ENCODE peak calls at places on chromosomes 13 and 19, in ten cellular contexts. Z is transverse colon, V is cardiac fibroblast, P is cardiac muscle cell, O is heart left ventricle, R is uterus, B is IMR-90, H is lower leg skin, T is ascending aorta, U is SK-N-SH. L is an unnamed sample.

GRCh38 chr19:9498183-9498902 is at the start of gene ZNF560:
- DNase-seq in T (no peak), Z (no peak), V (peak), B (peak), U (peak), R (no peak), O (peak), H (no peak), P (peak), L (peak)

GRCh38 chr19:778910-779653 is 18.2 kb upstream of the PTBP1 start:
- DNase-seq in V (peak), B (peak), O (peak), T (peak), U (no peak), P (no peak), Z (peak), H (peak), R (peak), L (peak)

GRCh38 chr13:67023088-67023893 is 206.8 kb downstream of the PCDH9 start:
- DNase-seq in B (peak), R (no peak), T (no peak), H (no peak), U (no peak), V (peak), O (no peak), P (no peak), Z (no peak), L (peak)

GRCh38 chr13:112740502-112741131 is 50.8 kb downstream of the ATP11A start:
- DNase-seq in T (no peak), B (peak), U (no peak), O (peak), P (peak), V (peak), R (peak), H (peak), Z (peak), L (peak)

GRCh38 chr19:49570138-49570856 is 10.1 kb downstream of the NOSIP start:
- DNase-seq in Z (peak), T (peak), P (peak), B (peak), V (peak), O (no peak), H (no peak), R (peak), U (peak), L (peak)

GRCh38 chr13:22665531-22665930 is 515.2 kb upstream of the SGCG start:
- DNase-seq in V (no peak), B (no peak), T (no peak), P (no peak), Z (no peak), U (no peak), H (no peak), R (no peak), O (no peak), L (no peak)

GRCh38 chr13:113787694-113788093 is 28.7 kb downstream of the TMEM255B start:
- DNase-seq in O (no peak), H (no peak), T (no peak), P (no peak), V (no peak), B (no peak), Z (no peak), R (no peak), U (no peak), L (no peak)

GRCh38 chr13:32381539-32381938 is 46.4 kb downstream of the N4BP2L1 start:
- DNase-seq in Z (no peak), P (peak), H (no peak), R (no peak), V (peak), T (no peak), U (peak), B (peak), O (no peak), L (peak)

GRCh38 chr13:77698211-77699058 is 948 bp downstream of the SLAIN1 start:
- DNase-seq in T (peak), P (peak), Z (peak), V (peak), O (peak), H (no peak), B (no peak), R (peak), U (peak), L (no peak)

GRCh38 chr13:109131698-109132257 is 502.4 kb downstream of the MYO16 start:
- DNase-seq in O (no peak), R (no peak), V (peak), H (no peak), P (peak), B (peak), U (no peak), Z (no peak), T (no peak), L (peak)

GRCh38 chr13:35720290-35720689 is 243.8 kb upstream of the MAB21L1 start:
- DNase-seq in Z (no peak), O (no peak), H (no peak), P (no peak), R (no peak), V (no peak), U (no peak), T (no peak), B (no peak), L (no peak)

GRCh38 chr13:113785051-113786010 is 26.3 kb downstream of the TMEM255B start:
- DNase-seq in R (no peak), Z (no peak), B (peak), O (no peak), T (no peak), V (peak), U (no peak), H (no peak), P (no peak), L (peak)

GRCh38 chr13:79775830-79776229 is 294.9 kb downstream of the NDFIP2 start:
- DNase-seq in R (no peak), V (peak), H (no peak), U (no peak), P (peak), Z (peak), B (peak), T (no peak), O (no peak), L (peak)

GRCh38 chr19:1503089-1503924 is 9.5 kb downstream of the ADAMTSL5 start:
- DNase-seq in T (peak), P (peak), O (no peak), R (peak), H (no peak), U (peak), Z (peak), B (peak), V (peak), L (peak)

GRCh38 chr19:1223018-1223855 is 14.6 kb downstream of the CBARP start:
- DNase-seq in P (no peak), O (no peak), B (peak), Z (no peak), R (no peak), U (peak), H (no peak), V (peak), T (no peak), L (peak)

GRCh38 chr19:33063356-33064116 is 1.2 kb downstream of the RHPN2 start:
- DNase-seq in B (peak), R (peak), V (peak), O (no peak), H (peak), U (peak), Z (peak), P (peak), T (no peak), L (peak)

GRCh38 chr19:53977429-53977990 is 13.9 kb upstream of the CACNG6 start:
- DNase-seq in T (peak), U (peak), R (peak), B (peak), P (peak), O (no peak), Z (peak), H (peak), V (peak), L (peak)

GRCh38 chr19:12788682-12789097 is 2.6 kb upstream of the JUNB start:
- DNase-seq in B (peak), P (peak), R (peak), U (peak), T (peak), O (peak), Z (peak), H (peak), V (peak), L (peak)

GRCh38 chr13:51065372-51066090 is 45.5 kb downstream of the C13orf42 start:
- DNase-seq in H (no peak), V (no peak), Z (no peak), T (no peak), O (no peak), U (no peak), R (no peak), B (no peak), P (no peak), L (no peak)

GRCh38 chr13:44620057-44620456 is 43.9 kb upstream of the TSC22D1 start:
- DNase-seq in R (no peak), T (no peak), Z (no peak), O (no peak), H (no peak), V (peak), U (no peak), P (peak), B (peak), L (no peak)

GRCh38 chr13:99380921-99381645 is 73.9 kb upstream of the GPR183 start:
- DNase-seq in R (no peak), O (no peak), V (no peak), P (no peak), T (peak), U (no peak), B (peak), Z (no peak), H (peak), L (no peak)

GRCh38 chr13:113782472-113782871 is 23.4 kb downstream of the TMEM255B start:
- DNase-seq in T (no peak), H (no peak), Z (no peak), B (no peak), P (no peak), O (no peak), V (no peak), R (no peak), U (no peak), L (no peak)

GRCh38 chr13:52845766-52846566 is 2.5 kb downstream of the PCDH8 start:
- DNase-seq in Z (peak), O (peak), T (no peak), V (no peak), H (no peak), R (no peak), U (peak), B (no peak), P (peak), L (no peak)

GRCh38 chr19:41411682-41412265 is 14.2 kb downstream of the BCKDHA start:
- DNase-seq in B (no peak), R (no peak), H (no peak), P (no peak), T (no peak), Z (no peak), V (no peak), O (peak), U (no peak), L (no peak)

GRCh38 chr19:3440082-3440481 is 40.2 kb downstream of the SMIM24 start:
- DNase-seq in H (no peak), P (no peak), U (peak), R (no peak), O (no peak), T (no peak), B (no peak), V (peak), Z (peak), L (peak)

GRCh38 chr19:38061294-38061693 is 154.3 kb downstream of the SIPA1L3 start:
- DNase-seq in B (peak), T (no peak), V (peak), U (no peak), Z (no peak), P (no peak), R (no peak), H (no peak), O (no peak), L (peak)

GRCh38 chr19:2982983-2983350 is 5.6 kb downstream of the TLE6 start:
- DNase-seq in T (peak), P (peak), R (peak), U (peak), Z (peak), O (peak), B (peak), V (peak), H (peak), L (peak)

GRCh38 chr13:24741016-24741662 is 22.8 kb upstream of the RNF17 start:
- DNase-seq in V (no peak), R (no peak), U (no peak), H (no peak), P (no peak), T (no peak), B (no peak), Z (no peak), O (no peak), L (no peak)

GRCh38 chr13:77478645-77478997 is 56.9 kb upstream of the SCEL start:
- DNase-seq in B (no peak), Z (no peak), H (no peak), T (no peak), U (no peak), R (no peak), V (no peak), O (no peak), P (no peak), L (no peak)

GRCh38 chr19:42125536-42125935 is 6.7 kb downstream of the POU2F2 start:
- DNase-seq in R (no peak), Z (no peak), V (no peak), U (no peak), P (no peak), O (no peak), B (no peak), T (no peak), H (no peak), L (no peak)

GRCh38 chr19:42401365-42402303 is 11.5 kb upstream of the CNFN start:
- DNase-seq in B (peak), H (peak), R (peak), T (peak), V (peak), U (peak), P (peak), Z (peak), O (peak), L (peak)

GRCh38 chr13:37769078-37769477 is 100.5 kb downstream of the TRPC4 start:
- DNase-seq in B (no peak), V (peak), H (no peak), O (no peak), P (no peak), T (no peak), R (no peak), Z (no peak), U (no peak), L (no peak)

GRCh38 chr19:4712771-4713170 is 10.9 kb downstream of the DPP9 start:
- DNase-seq in O (no peak), T (no peak), U (peak), B (no peak), H (no peak), V (no peak), P (no peak), R (no peak), Z (no peak), L (no peak)

GRCh38 chr13:79898996-79899395 is 418.0 kb downstream of the NDFIP2 start:
- DNase-seq in H (no peak), O (no peak), Z (no peak), R (no peak), V (no peak), P (no peak), U (no peak), T (no peak), B (peak), L (no peak)

DNA sequence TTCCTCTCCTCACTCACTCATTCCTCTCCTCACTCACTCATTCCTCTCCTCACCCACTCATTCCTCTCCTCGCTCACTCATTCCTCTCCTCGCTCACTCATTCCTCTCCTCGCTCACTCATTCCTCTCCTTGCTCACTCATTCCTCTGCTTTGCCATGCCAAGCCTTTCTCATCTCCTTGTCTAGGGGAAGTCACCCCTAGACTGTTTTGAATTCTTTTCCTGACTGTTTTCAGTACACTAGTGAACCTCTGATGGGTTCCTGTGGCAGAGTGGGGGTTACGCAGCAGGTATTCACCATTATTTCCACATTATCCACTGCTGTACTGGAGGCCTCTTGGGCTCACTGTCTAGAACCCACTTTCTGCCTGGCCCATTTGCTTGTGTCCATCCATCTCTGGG is 1.2 kb downstream of the CYP4F8 start:
- DNase-seq in U (no peak), P (no peak), R (no peak), B (no peak), V (no peak), H (no peak), T (no peak), Z (no peak), O (no peak), L (no peak)
- TF ChIP-seq CTCF in U (no peak), P (no peak), R (no peak), B (no peak), V (no peak), H (no peak), T (no peak), Z (no peak), O (no peak), L (no peak)

GRCh38 chr19:35508129-35508528 is 5.3 kb downstream of the DMKN start:
- DNase-seq in P (no peak), R (no peak), Z (no peak), V (no peak), H (no peak), U (no peak), O (peak), B (no peak), T (no peak), L (no peak)
- H3K4me3 ChIP-seq in P (no peak), R (no peak), Z (no peak), V (no peak), H (no peak), U (no peak), O (no peak), B (no peak), T (no peak), L (no peak)

DNA sequence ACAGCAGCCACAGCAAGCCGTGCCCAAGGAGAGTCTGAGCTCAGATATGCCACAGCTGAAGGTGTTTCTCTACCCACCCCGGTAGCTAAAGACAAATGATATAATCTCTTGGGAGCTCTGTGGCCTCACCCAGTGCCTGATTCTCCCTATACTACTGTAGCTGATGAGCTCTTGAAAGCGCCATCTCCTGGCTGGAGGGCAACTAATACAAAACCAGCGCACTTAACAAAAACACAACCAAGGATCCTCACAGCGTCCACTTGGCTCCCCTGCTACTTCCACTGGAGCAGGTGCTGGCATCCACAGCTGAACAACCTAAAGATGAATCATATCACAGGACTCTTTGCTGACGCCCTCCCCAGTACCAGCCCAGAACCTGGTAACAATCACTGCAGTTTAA is 1212.0 kb downstream of the PCDH17 start:
- DNase-seq in H (no peak), O (no peak), B (no peak), T (no peak), P (no peak), R (no peak), Z (no peak), V (no peak), U (no peak), L (no peak)
- TF ChIP-seq CTCF in H (no peak), O (no peak), B (no peak), T (no peak), P (no peak), R (no peak), Z (no peak), V (no peak), U (no peak), L (no peak)

GRCh38 chr19:7595466-7596133 is at the start of gene CAMSAP3:
- DNase-seq in P (peak), B (no peak), H (no peak), V (no peak), Z (peak), T (no peak), O (no peak), R (no peak), U (peak), L (peak)
- H3K4me3 ChIP-seq in P (peak), B (peak), H (peak), V (no peak), Z (peak), T (peak), O (peak), R (no peak), U (peak), L (no peak)

GRCh38 chr19:27774337-27774736 is 1438.6 kb downstream of the UQCRFS1 start:
- DNase-seq in O (no peak), H (no peak), T (no peak), R (no peak), B (no peak), U (no peak), P (no peak), V (peak), Z (no peak), L (no peak)
- TF ChIP-seq CTCF in O (no peak), H (no peak), T (no peak), R (no peak), B (no peak), U (peak), P (peak), V (peak), Z (no peak), L (peak)

GRCh38 chr19:29404951-29405727 is 120.7 kb upstream of the VSTM2B start:
- DNase-seq in H (no peak), U (no peak), O (no peak), R (peak), Z (peak), B (no peak), T (no peak), P (peak), V (no peak), L (no peak)
- H3K4me3 ChIP-seq in H (no peak), U (no peak), O (no peak), R (no peak), Z (no peak), B (no peak), T (no peak), P (no peak), V (no peak), L (no peak)

DNA sequence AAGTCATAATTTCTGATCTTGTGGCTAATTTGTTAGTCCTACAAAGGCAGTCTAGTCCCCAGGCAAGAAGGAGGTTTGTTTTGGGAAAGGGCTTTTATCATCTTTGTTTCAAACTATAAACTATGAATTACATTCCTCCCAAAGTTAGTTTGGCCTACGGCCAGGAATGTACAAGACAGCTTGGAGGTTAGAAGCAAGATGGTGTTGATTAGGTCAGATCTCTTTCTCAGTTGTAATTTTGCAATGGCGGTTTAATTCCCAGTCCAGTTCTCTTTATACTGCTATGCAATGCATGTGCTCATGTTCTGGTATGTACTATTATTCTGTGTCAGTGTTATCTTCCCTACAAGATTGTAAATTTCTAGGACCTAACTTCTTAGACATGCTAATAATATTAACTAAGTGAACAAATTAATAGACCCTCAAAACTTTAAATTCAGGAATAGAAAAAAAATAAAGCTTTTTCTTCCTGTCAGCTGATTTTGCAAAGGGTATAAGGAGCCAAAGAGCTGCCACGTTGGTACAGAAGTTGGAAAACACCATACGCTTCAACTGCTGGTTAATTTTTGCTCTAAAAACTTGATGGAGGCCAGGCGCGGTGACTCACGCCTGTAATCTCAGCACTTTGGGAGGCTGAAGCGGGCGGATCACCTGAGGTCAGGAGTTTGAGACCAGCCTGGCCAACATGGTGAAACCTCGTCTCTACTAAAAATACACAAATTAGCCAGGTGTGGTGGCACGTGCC is 1.3 kb upstream of the DNAJC15 start:
- DNase-seq in Z (no peak), P (no peak), U (no peak), H (no peak), R (peak), V (no peak), B (peak), T (no peak), O (no peak), L (peak)
- TF ChIP-seq CTCF in Z (no peak), P (no peak), U (no peak), H (no peak), R (no peak), V (no peak), B (no peak), T (no peak), O (no peak), L (no peak)

DNA sequence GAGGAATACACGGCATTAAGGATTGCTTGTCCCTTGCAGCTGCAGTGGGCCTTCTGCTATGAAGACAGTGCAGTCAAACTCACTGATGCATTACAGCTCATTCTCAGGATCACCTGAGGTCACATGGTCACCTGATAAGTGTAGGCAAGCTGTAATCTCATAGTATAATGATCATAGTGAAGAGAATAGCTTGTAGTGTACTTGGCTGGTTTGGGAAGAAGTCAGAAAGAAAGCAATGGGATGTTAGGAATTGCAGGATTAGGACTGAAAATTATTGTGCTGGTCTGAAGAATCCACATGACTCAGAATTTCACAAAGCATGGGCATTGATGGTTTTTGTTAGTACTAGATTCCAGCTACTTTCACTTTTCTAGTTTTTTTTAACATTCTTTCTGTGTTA is 76.7 kb downstream of the MBNL2 start:
- DNase-seq in H (no peak), V (no peak), U (no peak), R (no peak), P (no peak), T (no peak), O (no peak), Z (no peak), B (peak), L (no peak)
- H3K4me3 ChIP-seq in H (no peak), V (no peak), U (no peak), R (no peak), P (no peak), T (no peak), O (no peak), Z (no peak), B (no peak), L (no peak)

GRCh38 chr13:27476943-27477681 is 26.7 kb upstream of the MTIF3 start:
- DNase-seq in O (no peak), P (no peak), U (no peak), R (no peak), T (no peak), B (peak), H (no peak), Z (no peak), V (peak), L (no peak)
- TF ChIP-seq CTCF in O (no peak), P (no peak), U (no peak), R (no peak), T (no peak), B (no peak), H (no peak), Z (no peak), V (no peak), L (no peak)

L was measured in fibroblast of villous mesenchyme.